ENCODE peak calls at places on chromosomes 1 and 21, in four cellular contexts. One of them, this sample, is unnamed.

GRCh38 chr1:181044449-181044966 is 10.7 kb downstream of the MR1 start:
- DNase-seq in Peyer's patch: peak; percentile 63
- DNase-seq in CD8-positive, alpha-beta memory T cell: no peak
- DNase-seq in SK-N-SH: no peak
- DNase-seq in this sample: peak; percentile 93

GRCh38 chr1:34162852-34163766 is 1.9 kb downstream of the CSMD2 start:
- DNase-seq in Peyer's patch: peak; percentile 55
- DNase-seq in CD8-positive, alpha-beta memory T cell: no peak
- DNase-seq in SK-N-SH: peak; percentile 89
- DNase-seq in this sample: no peak

GRCh38 chr1:231442735-231443134 is 20.6 kb upstream of the EGLN1 start:
- DNase-seq in SK-N-SH: no peak
- DNase-seq in Peyer's patch: no peak
- DNase-seq in CD8-positive, alpha-beta memory T cell: no peak
- DNase-seq in this sample: no peak

GRCh38 chr21:34205811-34206635 is 132.6 kb downstream of the MRPS6 start:
- DNase-seq in SK-N-SH: no peak
- DNase-seq in Peyer's patch: no peak
- DNase-seq in CD8-positive, alpha-beta memory T cell: no peak
- DNase-seq in this sample: no peak

GRCh38 chr1:8435569-8436071 is 117.7 kb downstream of the SLC45A1 start:
- DNase-seq in Peyer's patch: no peak
- DNase-seq in SK-N-SH: no peak
- DNase-seq in CD8-positive, alpha-beta memory T cell: no peak
- DNase-seq in this sample: no peak

GRCh38 chr1:37318490-37318889 is 155.9 kb upstream of the ZC3H12A start:
- DNase-seq in CD8-positive, alpha-beta memory T cell: no peak
- DNase-seq in SK-N-SH: no peak
- DNase-seq in Peyer's patch: no peak
- DNase-seq in this sample: no peak

GRCh38 chr1:174497461-174497860 is 49.7 kb downstream of the GPR52 start:
- DNase-seq in SK-N-SH: peak; percentile 3
- DNase-seq in Peyer's patch: no peak
- DNase-seq in CD8-positive, alpha-beta memory T cell: no peak
- DNase-seq in this sample: no peak

GRCh38 chr21:41764558-41765392 is 2.1 kb downstream of the RIPK4 start:
- DNase-seq in CD8-positive, alpha-beta memory T cell: no peak
- DNase-seq in SK-N-SH: no peak
- DNase-seq in Peyer's patch: peak; percentile 52
- DNase-seq in this sample: no peak

GRCh38 chr1:9075023-9075422 is 5.6 kb upstream of the SLC2A5 start:
- DNase-seq in Peyer's patch: no peak
- DNase-seq in CD8-positive, alpha-beta memory T cell: no peak
- DNase-seq in SK-N-SH: no peak
- DNase-seq in this sample: no peak

GRCh38 chr1:210711825-210712224 is 383.1 kb downstream of the HHAT start:
- DNase-seq in CD8-positive, alpha-beta memory T cell: no peak
- DNase-seq in SK-N-SH: no peak
- DNase-seq in Peyer's patch: no peak
- DNase-seq in this sample: no peak

GRCh38 chr1:54741531-54741930 is 22.8 kb downstream of the PARS2 start:
- DNase-seq in CD8-positive, alpha-beta memory T cell: no peak
- DNase-seq in SK-N-SH: no peak
- DNase-seq in Peyer's patch: no peak
- DNase-seq in this sample: no peak

GRCh38 chr1:220551718-220552117 is 23.8 kb downstream of the MARK1 start:
- DNase-seq in SK-N-SH: no peak
- DNase-seq in Peyer's patch: no peak
- DNase-seq in CD8-positive, alpha-beta memory T cell: no peak
- DNase-seq in this sample: no peak

GRCh38 chr1:236944556-236944955 is 59.7 kb downstream of the MT1HL1 start:
- DNase-seq in CD8-positive, alpha-beta memory T cell: no peak
- DNase-seq in Peyer's patch: no peak
- DNase-seq in SK-N-SH: no peak
- DNase-seq in this sample: no peak

GRCh38 chr1:164803366-164803765 is 244.4 kb downstream of the PBX1 start:
- DNase-seq in SK-N-SH: no peak
- DNase-seq in Peyer's patch: no peak
- DNase-seq in CD8-positive, alpha-beta memory T cell: no peak
- DNase-seq in this sample: no peak

GRCh38 chr1:79587229-79587628 is 580.7 kb upstream of the ADGRL4 start:
- DNase-seq in SK-N-SH: no peak
- DNase-seq in Peyer's patch: no peak
- DNase-seq in CD8-positive, alpha-beta memory T cell: no peak
- DNase-seq in this sample: no peak

GRCh38 chr1:220983877-220984635 is 104.8 kb downstream of the HLX start:
- DNase-seq in SK-N-SH: no peak
- DNase-seq in CD8-positive, alpha-beta memory T cell: no peak
- DNase-seq in Peyer's patch: no peak
- DNase-seq in this sample: no peak

GRCh38 chr1:22143065-22143514 is at the start of gene WNT4:
- DNase-seq in CD8-positive, alpha-beta memory T cell: no peak
- DNase-seq in Peyer's patch: peak; percentile 68
- DNase-seq in SK-N-SH: peak; percentile 92
- DNase-seq in this sample: no peak

GRCh38 chr1:81920245-81920740 is 119.6 kb downstream of the ADGRL2 start:
- DNase-seq in SK-N-SH: no peak
- DNase-seq in CD8-positive, alpha-beta memory T cell: no peak
- DNase-seq in Peyer's patch: no peak
- DNase-seq in this sample: no peak

GRCh38 chr1:185823471-185823870 is 89.3 kb downstream of the HMCN1 start:
- DNase-seq in Peyer's patch: no peak
- DNase-seq in CD8-positive, alpha-beta memory T cell: no peak
- DNase-seq in SK-N-SH: no peak
- DNase-seq in this sample: no peak

GRCh38 chr21:23949493-23949892 is 1657.8 kb downstream of the MRPL39 start:
- DNase-seq in Peyer's patch: no peak
- DNase-seq in SK-N-SH: no peak
- DNase-seq in CD8-positive, alpha-beta memory T cell: no peak
- DNase-seq in this sample: no peak

GRCh38 chr1:34859442-34860200 is at the start of gene SMIM12:
- DNase-seq in CD8-positive, alpha-beta memory T cell: peak; percentile 81
- DNase-seq in SK-N-SH: peak; percentile 99
- DNase-seq in Peyer's patch: peak; percentile 96
- DNase-seq in this sample: peak; percentile 89

GRCh38 chr1:157044326-157044725 is 1.2 kb downstream of the ARHGEF11 start:
- DNase-seq in Peyer's patch: no peak
- DNase-seq in CD8-positive, alpha-beta memory T cell: no peak
- DNase-seq in SK-N-SH: no peak
- DNase-seq in this sample: no peak

GRCh38 chr1:25727819-25728286 is 72.1 kb upstream of the SELENON start:
- DNase-seq in CD8-positive, alpha-beta memory T cell: no peak
- DNase-seq in SK-N-SH: peak; percentile 82
- DNase-seq in Peyer's patch: peak; percentile 62
- DNase-seq in this sample: no peak

GRCh38 chr21:43959231-43960041 is 52.7 kb upstream of the TRAPPC10 start:
- DNase-seq in CD8-positive, alpha-beta memory T cell: no peak
- DNase-seq in Peyer's patch: no peak
- DNase-seq in SK-N-SH: no peak
- DNase-seq in this sample: no peak

GRCh38 chr1:20028125-20028524 is 41.9 kb upstream of the PLA2G5 start:
- DNase-seq in Peyer's patch: no peak
- DNase-seq in SK-N-SH: no peak
- DNase-seq in CD8-positive, alpha-beta memory T cell: no peak
- DNase-seq in this sample: no peak

GRCh38 chr1:64687725-64688285 is 57.1 kb upstream of the RAVER2 start:
- DNase-seq in CD8-positive, alpha-beta memory T cell: no peak
- DNase-seq in Peyer's patch: no peak
- DNase-seq in SK-N-SH: no peak
- DNase-seq in this sample: no peak

GRCh38 chr1:76231320-76231719 is 156.8 kb downstream of the ST6GALNAC3 start:
- DNase-seq in CD8-positive, alpha-beta memory T cell: no peak
- DNase-seq in Peyer's patch: no peak
- DNase-seq in SK-N-SH: no peak
- DNase-seq in this sample: no peak

GRCh38 chr1:145823565-145824498 is at the start of the genes POLR3C and RNF115:
- DNase-seq in CD8-positive, alpha-beta memory T cell: peak; percentile 84
- DNase-seq in SK-N-SH: peak; percentile 91
- DNase-seq in Peyer's patch: peak; percentile 93
- DNase-seq in this sample: peak; percentile 84

DNA sequence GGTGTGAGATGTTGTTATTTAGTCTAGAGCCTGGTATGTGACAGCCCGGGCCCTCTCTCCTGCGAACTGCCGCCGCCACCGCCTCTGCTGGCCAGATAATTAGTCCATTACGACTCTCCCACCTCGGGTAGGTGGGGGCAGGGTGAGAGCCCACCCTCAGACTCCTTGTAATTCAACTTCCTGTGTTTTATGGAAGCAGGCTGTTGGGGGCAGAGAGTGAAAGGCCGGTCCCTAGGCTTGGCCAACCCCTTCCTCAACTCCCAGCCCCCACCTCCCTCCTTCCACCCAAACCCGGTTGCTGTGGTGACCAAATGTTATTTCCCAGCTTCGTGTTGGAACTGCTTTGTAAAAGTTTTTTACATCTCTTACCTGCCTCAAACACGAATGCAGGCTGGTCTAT is 119.1 kb downstream of the RNF220 start:
- DNase-seq in CD8-positive, alpha-beta memory T cell: no peak
- DNase-seq in Peyer's patch: no peak
- DNase-seq in SK-N-SH: no peak
- DNase-seq in this sample: no peak
- H3K4me3 ChIP-seq in CD8-positive, alpha-beta memory T cell: no peak overlapping the region
- H3K4me3 ChIP-seq in Peyer's patch: no peak overlapping the region
- H3K4me3 ChIP-seq in SK-N-SH: no peak overlapping the region
- H3K4me3 ChIP-seq in this sample: no peak overlapping the region

DNA sequence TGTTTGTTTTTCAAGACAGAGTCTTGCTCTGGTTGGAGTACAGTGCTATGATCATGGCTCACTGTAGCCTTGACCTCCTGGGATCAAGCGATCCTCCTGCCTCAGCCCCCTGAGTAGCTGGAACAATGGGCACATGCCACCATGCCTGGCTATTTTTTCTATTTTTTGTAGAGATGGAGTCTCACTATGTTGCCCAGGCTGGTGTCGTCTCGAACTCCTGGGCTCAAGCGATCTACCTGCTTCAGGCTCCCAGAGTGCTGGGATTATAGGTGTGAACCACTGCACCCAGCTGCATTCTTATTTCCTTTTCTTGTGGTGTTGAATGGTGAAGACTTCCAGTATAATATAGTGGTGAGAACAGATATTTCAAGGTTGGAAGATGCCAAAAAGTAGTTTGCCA is 28.0 kb downstream of the B3GALT5 start:
- DNase-seq in Peyer's patch: no peak
- DNase-seq in CD8-positive, alpha-beta memory T cell: no peak
- DNase-seq in SK-N-SH: no peak
- DNase-seq in this sample: no peak
- H3K4me1 ChIP-seq in Peyer's patch: no peaks in the 10 kb centered on the region
- H3K4me1 ChIP-seq in CD8-positive, alpha-beta memory T cell: no peaks in the 10 kb centered on the region
- H3K4me1 ChIP-seq in SK-N-SH: no peaks in the 10 kb centered on the region
- H3K4me1 ChIP-seq in this sample: no peaks in the 10 kb centered on the region

GRCh38 chr1:170716835-170717429 is 53.0 kb downstream of the PRRX1 start:
- DNase-seq in CD8-positive, alpha-beta memory T cell: no peak
- DNase-seq in SK-N-SH: no peak
- DNase-seq in Peyer's patch: no peak
- DNase-seq in this sample: no peak
- H3K27ac ChIP-seq in CD8-positive, alpha-beta memory T cell: no peak overlapping the region
- H3K27ac ChIP-seq in SK-N-SH: peak overlapping the region; percentile 83
- H3K27ac ChIP-seq in Peyer's patch: no peak overlapping the region
- H3K27ac ChIP-seq in this sample: no peak overlapping the region

DNA sequence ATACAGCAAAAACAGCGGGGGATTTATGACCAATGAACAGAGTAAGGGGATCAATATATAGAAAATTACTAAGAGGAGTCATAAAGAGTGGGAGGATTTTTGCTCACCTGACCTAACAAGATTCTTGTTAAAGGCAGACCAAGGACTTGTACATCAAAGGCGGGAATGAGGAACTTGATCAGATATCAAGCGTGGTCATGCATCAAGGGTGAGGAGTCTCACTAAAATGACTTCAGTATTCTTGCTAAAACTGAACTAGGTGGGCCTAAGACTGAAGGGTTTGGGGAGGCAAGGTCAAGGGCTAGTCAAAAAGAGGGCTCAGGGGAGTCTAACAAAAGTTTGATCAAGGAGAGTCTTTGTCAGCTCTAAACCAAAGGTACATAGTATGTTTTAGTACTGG is 2.1 kb downstream of the MOV10 start:
- DNase-seq in Peyer's patch: no peak
- DNase-seq in CD8-positive, alpha-beta memory T cell: no peak
- DNase-seq in SK-N-SH: no peak
- DNase-seq in this sample: no peak
- H3K4me3 ChIP-seq in Peyer's patch: no peak overlapping the region
- H3K4me3 ChIP-seq in CD8-positive, alpha-beta memory T cell: peak overlapping the region; percentile 68
- H3K4me3 ChIP-seq in SK-N-SH: no peak overlapping the region
- H3K4me3 ChIP-seq in this sample: no peak overlapping the region

GRCh38 chr1:110341872-110342331 is 2.7 kb downstream of the RBM15 start:
- DNase-seq in Peyer's patch: no peak
- DNase-seq in CD8-positive, alpha-beta memory T cell: no peak
- DNase-seq in SK-N-SH: no peak
- DNase-seq in this sample: no peak

GRCh38 chr1:110344152-110344551 is 5.0 kb downstream of the RBM15 start:
- DNase-seq in Peyer's patch: no peak
- DNase-seq in CD8-positive, alpha-beta memory T cell: no peak
- DNase-seq in SK-N-SH: no peak
- DNase-seq in this sample: no peak

GRCh38 chr1:110345480-110345879 is 6.3 kb downstream of the RBM15 start:
- DNase-seq in CD8-positive, alpha-beta memory T cell: no peak
- DNase-seq in SK-N-SH: no peak
- DNase-seq in Peyer's patch: no peak
- DNase-seq in this sample: no peak

GRCh38 chr1:110341146-110341871 is 2.1 kb downstream of the RBM15 start:
- DNase-seq in SK-N-SH: no peak
- DNase-seq in Peyer's patch: no peak
- DNase-seq in CD8-positive, alpha-beta memory T cell: no peak
- DNase-seq in this sample: no peak

GRCh38 chr1:110343249-110343648 is 4.1 kb downstream of the RBM15 start:
- DNase-seq in Peyer's patch: no peak
- DNase-seq in CD8-positive, alpha-beta memory T cell: no peak
- DNase-seq in SK-N-SH: no peak
- DNase-seq in this sample: no peak
- H3K4me1 ChIP-seq in Peyer's patch: peaks cover 18% of the 10 kb centered on the region
- H3K4me1 ChIP-seq in CD8-positive, alpha-beta memory T cell: peaks cover 65% of the 10 kb centered on the region
- H3K4me1 ChIP-seq in SK-N-SH: peaks cover 49% of the 10 kb centered on the region
- H3K4me1 ChIP-seq in this sample: peaks cover 42% of the 10 kb centered on the region

GRCh38 chr1:30756545-30757195 is 904 bp downstream of the LAPTM5 start:
- DNase-seq in SK-N-SH: no peak
- DNase-seq in CD8-positive, alpha-beta memory T cell: peak; percentile 78
- DNase-seq in Peyer's patch: no peak
- DNase-seq in this sample: no peak

GRCh38 chr1:30755746-30756145 is 1.8 kb downstream of the LAPTM5 start:
- DNase-seq in Peyer's patch: no peak
- DNase-seq in SK-N-SH: no peak
- DNase-seq in CD8-positive, alpha-beta memory T cell: no peak
- DNase-seq in this sample: no peak

GRCh38 chr1:30754684-30755171 is 2.8 kb downstream of the LAPTM5 start:
- DNase-seq in Peyer's patch: no peak
- DNase-seq in CD8-positive, alpha-beta memory T cell: no peak
- DNase-seq in SK-N-SH: no peak
- DNase-seq in this sample: no peak

GRCh38 chr1:30756206-30756544 is 1.4 kb downstream of the LAPTM5 start:
- DNase-seq in CD8-positive, alpha-beta memory T cell: no peak
- DNase-seq in SK-N-SH: no peak
- DNase-seq in Peyer's patch: no peak
- DNase-seq in this sample: no peak

DNA sequence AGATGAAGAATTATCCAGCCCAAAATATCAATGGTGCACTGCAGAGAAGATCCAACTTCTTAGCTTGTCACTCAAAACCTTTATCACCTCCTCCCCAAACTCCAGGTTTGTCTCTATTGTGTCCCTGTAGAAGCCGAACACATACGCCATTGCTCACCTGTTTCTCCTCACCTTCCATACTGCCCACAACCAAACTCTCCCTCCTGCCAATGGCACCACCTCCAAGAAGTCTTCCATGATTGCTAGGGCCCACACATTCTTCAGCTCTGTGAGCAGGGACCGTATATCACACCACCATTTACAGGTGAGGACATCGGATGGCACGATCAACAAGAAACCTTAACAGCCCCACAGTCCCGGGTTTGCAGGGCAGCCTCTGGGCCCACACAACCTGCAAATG is 2.2 kb downstream of the LAPTM5 start:
- DNase-seq in Peyer's patch: no peak
- DNase-seq in SK-N-SH: no peak
- DNase-seq in CD8-positive, alpha-beta memory T cell: no peak
- DNase-seq in this sample: no peak
- H3K27ac ChIP-seq in Peyer's patch: peak overlapping the region; percentile 97
- H3K27ac ChIP-seq in SK-N-SH: no peak overlapping the region
- H3K27ac ChIP-seq in CD8-positive, alpha-beta memory T cell: peak overlapping the region; percentile 96
- H3K27ac ChIP-seq in this sample: peak overlapping the region; percentile 60